ENCODE peak calls at places on chromosomes 7 and 10, in ten cellular contexts. P is Caco-2, H is dorsolateral prefrontal cortex, N is neural progenitor cell, C is HL-60, E is HepG2, I is fibroblast of mammary gland, U is astrocyte, D is nephron progenitor cell, Q is AG04450. J is an unnamed sample.

GRCh38 chr10:70528726-70529362 is 50.3 kb downstream of the PALD1 start:
- DNase-seq in P (peak), H (peak), N (peak), C (no peak), E (peak), I (peak), U (peak), D (no peak), Q (no peak), J (peak)

GRCh38 chr7:27753863-27754262 is 13.9 kb downstream of the TAX1BP1 start:
- DNase-seq in P (no peak), H (no peak), N (no peak), C (no peak), E (no peak), I (no peak), U (no peak), D (no peak), Q (no peak), J (no peak)

GRCh38 chr10:28426392-28427159 is 106.3 kb upstream of the WAC start:
- DNase-seq in P (no peak), H (no peak), N (no peak), C (no peak), E (no peak), I (no peak), U (no peak), D (no peak), Q (no peak), J (no peak)

GRCh38 chr7:138002828-138003189 is 923 bp upstream of the CREB3L2 start:
- DNase-seq in P (no peak), H (no peak), N (no peak), C (no peak), E (no peak), I (no peak), U (no peak), D (no peak), Q (no peak), J (no peak)

GRCh38 chr10:78424721-78425120 is 391.1 kb downstream of the RPS24 start:
- DNase-seq in P (peak), H (no peak), N (peak), C (no peak), E (peak), I (peak), U (no peak), D (no peak), Q (no peak), J (peak)

GRCh38 chr7:47591655-47592572 is 10.0 kb upstream of the TNS3 start:
- DNase-seq in P (peak), H (no peak), N (peak), C (no peak), E (peak), I (peak), U (peak), D (no peak), Q (peak), J (no peak)

GRCh38 chr10:123704812-123705211 is 38.7 kb downstream of the GPR26 start:
- DNase-seq in P (no peak), H (no peak), N (no peak), C (peak), E (no peak), I (no peak), U (no peak), D (no peak), Q (no peak), J (no peak)

GRCh38 chr7:112989531-112989930 is 97.1 kb downstream of the GPR85 start:
- DNase-seq in P (no peak), H (no peak), N (no peak), C (no peak), E (no peak), I (peak), U (peak), D (no peak), Q (no peak), J (no peak)

GRCh38 chr7:52794621-52795020 is 240.8 kb upstream of the POM121L12 start:
- DNase-seq in P (no peak), H (no peak), N (no peak), C (no peak), E (no peak), I (no peak), U (no peak), D (no peak), Q (no peak), J (no peak)

GRCh38 chr7:132249591-132249971 is 326.7 kb downstream of the PLXNA4 start:
- DNase-seq in P (peak), H (no peak), N (peak), C (no peak), E (peak), I (no peak), U (no peak), D (no peak), Q (no peak), J (peak)
- TF ChIP-seq CTCF in P (peak), H (no peak), N (peak), C (no peak), E (peak), I (peak), U (no peak), D (peak), Q (no peak), J (peak)

DNA sequence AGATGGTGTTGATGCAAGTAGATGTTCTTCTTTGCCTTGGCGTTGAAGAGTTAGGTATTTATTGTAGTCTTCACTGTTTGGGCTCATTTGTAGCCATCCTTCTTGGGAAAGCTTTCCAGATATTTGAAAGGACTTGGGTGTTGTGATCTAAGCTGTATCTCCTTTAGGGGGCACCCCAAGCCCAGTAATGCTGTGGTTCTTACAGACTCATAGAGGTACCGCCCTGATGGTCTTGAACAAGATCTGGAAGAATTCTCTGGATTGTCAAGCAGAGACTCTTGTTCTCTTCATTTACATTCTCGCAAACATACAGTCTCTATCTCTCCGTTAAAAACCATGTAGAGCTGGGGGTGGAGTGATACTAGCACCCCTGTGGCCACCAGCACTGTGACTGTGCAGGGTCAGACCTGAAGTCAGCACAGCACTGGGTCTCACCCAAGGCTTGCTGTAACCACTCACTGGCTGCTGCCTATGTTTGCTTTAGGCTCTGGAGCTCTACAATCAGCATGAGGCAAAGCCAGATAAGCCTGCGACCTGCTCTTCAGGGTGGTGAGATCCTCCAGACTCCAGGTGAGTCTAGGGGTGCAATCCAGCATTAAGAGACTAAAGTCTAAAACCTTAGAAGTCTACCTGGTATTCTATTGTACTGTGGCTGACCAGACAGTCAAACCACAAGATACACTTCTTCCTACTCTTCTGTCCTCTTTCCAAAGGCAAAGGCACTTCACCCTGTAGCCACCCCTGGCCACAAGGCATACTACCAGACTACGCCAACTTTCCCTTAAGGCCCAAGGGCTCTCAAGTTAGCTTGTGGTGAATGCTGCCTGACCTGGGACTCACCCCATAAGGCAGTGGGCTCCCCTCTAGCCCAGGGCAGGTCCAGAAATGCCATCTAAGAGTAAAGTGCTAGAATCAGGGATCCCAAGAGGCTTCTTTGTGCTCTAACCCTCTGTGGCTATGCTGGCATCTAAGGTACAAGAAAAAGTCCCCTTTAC is 209.7 kb upstream of the TMEM196 start:
- DNase-seq in P (peak), H (peak), N (peak), C (no peak), E (peak), I (peak), U (peak), D (peak), Q (peak), J (peak)
- TF ChIP-seq CTCF in P (peak), H (peak), N (peak), C (no peak), E (no peak), I (peak), U (peak), D (peak), Q (peak), J (peak)

GRCh38 chr7:1544178-1544895 is 11.7 kb downstream of the TMEM184A start:
- DNase-seq in P (no peak), H (no peak), N (no peak), C (no peak), E (no peak), I (no peak), U (no peak), D (no peak), Q (no peak), J (no peak)
- TF ChIP-seq CTCF in P (no peak), H (no peak), N (no peak), C (no peak), E (no peak), I (no peak), U (no peak), D (no peak), Q (no peak), J (no peak)

GRCh38 chr7:95478139-95479037 is 7.4 kb upstream of the ASB4 start:
- DNase-seq in P (peak), H (peak), N (peak), C (no peak), E (peak), I (peak), U (peak), D (peak), Q (no peak), J (peak)
- TF ChIP-seq CTCF in P (peak), H (peak), N (peak), C (no peak), E (peak), I (peak), U (peak), D (peak), Q (peak), J (peak)

J was measured in MCF 10A.